ENCODE peak calls at places on chromosomes 6 and 20, in four cellular contexts. R is adrenal gland, S is BJ, A is GM23338. X is an unnamed sample. For H3K36me3, the result is how much of the 10 kb centered on the place peaks cover.

GRCh38 chr6:66771626-66772025 is 1064.6 kb upstream of the EYS start:
- DNase-seq in R (no peak), A (no peak), S (no peak), X (no peak)

GRCh38 chr6:168062346-168063289 is 16.4 kb downstream of the FRMD1 start:
- DNase-seq in R (no peak), A (no peak), S (no peak), X (no peak)

GRCh38 chr20:17457064-17457463 is 74.1 kb downstream of the BFSP1 start:
- DNase-seq in S (no peak), A (no peak), R (no peak), X (no peak)

GRCh38 chr6:92635553-92636153 is 783.7 kb downstream of the EPHA7 start:
- DNase-seq in S (no peak), A (no peak), R (no peak), X (no peak)

GRCh38 chr6:14079433-14079832 is 38.1 kb upstream of the CD83 start:
- DNase-seq in A (no peak), S (no peak), R (no peak), X (peak)

GRCh38 chr6:167702241-167702827 is 124.4 kb upstream of the AFDN start:
- DNase-seq in R (no peak), A (no peak), S (no peak), X (no peak)

GRCh38 chr6:73339340-73339739 is 14.7 kb downstream of the DPPA5 start:
- DNase-seq in A (no peak), S (no peak), R (no peak), X (peak)

GRCh38 chr6:6811151-6812002 is 222.9 kb downstream of the LY86 start:
- DNase-seq in A (peak), R (peak), S (no peak), X (peak)

GRCh38 chr6:26103770-26104456 is 16.7 kb downstream of the HFE start:
- DNase-seq in A (peak), S (peak), R (peak), X (peak)

GRCh38 chr6:26105109-26105730 is 18.0 kb downstream of the HFE start:
- DNase-seq in A (no peak), S (no peak), R (no peak), X (no peak)

GRCh38 chr6:26105842-26106241 is 18.6 kb downstream of the HFE start:
- DNase-seq in R (no peak), A (no peak), S (no peak), X (no peak)

GRCh38 chr6:26104457-26105108 is 17.4 kb downstream of the HFE start:
- DNase-seq in R (no peak), A (peak), S (no peak), X (no peak)

GRCh38 chr6:26103141-26103769 is 16.0 kb downstream of the HFE start:
- DNase-seq in R (no peak), A (no peak), S (no peak), X (no peak)
- H3K4me3 ChIP-seq in R (peak), A (peak), S (peak), X (peak)

GRCh38 chr20:62861732-62862336 is at the start of gene TCFL5:
- DNase-seq in A (peak), R (peak), S (no peak), X (peak)
- H3K36me3 ChIP-seq in A (under half), R (under half), S (under half), X (under half)

GRCh38 chr20:64232794-64233193 is 22.8 kb upstream of the PCMTD2 start:
- DNase-seq in S (no peak), A (no peak), R (peak), X (peak)
- H3K4me3 ChIP-seq in S (no peak), A (no peak), R (no peak), X (no peak)

GRCh38 chr6:117505337-117505736 is 22.9 kb downstream of the DCBLD1 start:
- DNase-seq in R (no peak), A (no peak), S (no peak), X (no peak)

GRCh38 chr6:117506180-117506835 is 23.8 kb downstream of the DCBLD1 start:
- DNase-seq in R (no peak), A (peak), S (no peak), X (peak)

GRCh38 chr6:117512056-117512828 is 29.8 kb downstream of the DCBLD1 start:
- DNase-seq in S (no peak), A (no peak), R (no peak), X (no peak)

GRCh38 chr6:117508450-117508971 is 26.0 kb downstream of the DCBLD1 start:
- DNase-seq in S (no peak), A (no peak), R (no peak), X (no peak)

GRCh38 chr6:117509021-117509420 is 26.5 kb downstream of the DCBLD1 start:
- DNase-seq in A (no peak), R (no peak), S (no peak), X (no peak)
- H3K36me3 ChIP-seq in A (under half), R (under half), S (under half), X (under half)

GRCh38 chr6:107784669-107785068 is 39.4 kb downstream of the SCML4 start:
- DNase-seq in S (no peak), R (no peak), A (no peak), X (peak)
- H3K4me3 ChIP-seq in S (no peak), R (no peak), A (no peak), X (no peak)

DNA sequence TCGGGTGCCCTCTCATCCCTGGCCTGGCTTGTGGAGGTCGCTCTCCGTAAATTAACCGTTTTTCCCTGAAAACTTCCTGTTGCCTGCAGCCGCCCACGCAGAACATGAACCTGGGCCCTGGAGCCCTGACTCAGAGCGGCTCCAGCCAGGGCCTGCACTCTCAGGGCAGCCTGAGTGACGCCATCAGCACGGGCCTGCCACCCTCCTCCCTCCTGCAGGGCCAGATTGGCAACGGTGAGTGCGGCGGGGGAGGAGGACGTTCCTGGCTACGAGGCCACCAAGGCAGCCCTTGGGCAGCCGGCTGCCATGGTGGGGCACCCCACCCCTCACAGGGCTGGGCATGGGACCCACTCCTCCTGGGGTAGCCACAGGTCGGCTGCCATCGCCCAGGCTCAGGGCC is 17.8 kb downstream of the SS18L1 start:
- DNase-seq in A (no peak), R (no peak), S (no peak), X (peak)
- H3K36me3 ChIP-seq in A (under half), R (under half), S (under half), X (half or more)

DNA sequence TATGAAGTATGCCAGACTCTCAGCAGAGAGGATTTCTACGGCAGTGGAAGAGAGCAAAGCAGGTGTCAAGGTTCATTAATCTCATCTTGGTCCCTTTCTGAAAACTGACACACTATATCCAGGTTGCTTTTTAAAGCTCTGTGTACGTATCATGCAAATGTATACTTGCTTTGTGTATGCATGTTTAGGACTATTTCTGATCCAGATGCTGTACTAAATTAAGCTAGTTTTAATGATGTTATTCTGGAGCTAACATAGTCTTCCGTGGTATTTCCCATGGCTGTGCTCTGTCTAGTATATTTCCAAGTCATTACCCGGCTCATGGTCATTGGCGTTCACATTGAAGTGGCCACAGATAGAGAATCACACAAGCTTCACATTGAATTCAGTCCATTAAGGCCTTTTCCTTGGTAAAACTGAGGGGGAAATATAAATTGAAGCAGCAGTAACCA is 59.1 kb upstream of the SNX9 start:
- DNase-seq in A (no peak), R (no peak), S (no peak), X (no peak)
- H3K4me3 ChIP-seq in A (no peak), R (no peak), S (no peak), X (no peak)

X was measured in MG63.